ENCODE peak calls at places on chromosomes 7 and 10, in five cellular contexts. One of them, this sample, is unnamed.

GRCh38 chr10:80518143-80518806 is 19.4 kb upstream of the SH2D4B start:
- DNase-seq in stomach: no peak
- DNase-seq in lower leg skin: no peak
- DNase-seq in cardiac muscle cell: no peak
- DNase-seq in lung: no peak
- DNase-seq in this sample: no peak

GRCh38 chr7:107874605-107875446 is 16.2 kb upstream of the DLD start:
- DNase-seq in lower leg skin: no peak
- DNase-seq in stomach: peak; percentile 34
- DNase-seq in lung: no peak
- DNase-seq in cardiac muscle cell: peak; percentile 68
- DNase-seq in this sample: peak; percentile 66

GRCh38 chr10:8114741-8115340 is 60.4 kb downstream of the GATA3 start:
- DNase-seq in lower leg skin: no peak
- DNase-seq in lung: no peak
- DNase-seq in cardiac muscle cell: no peak
- DNase-seq in stomach: no peak
- DNase-seq in this sample: no peak

GRCh38 chr7:139853576-139854511 is 24.8 kb downstream of the TBXAS1 start:
- DNase-seq in lower leg skin: peak; percentile 86
- DNase-seq in cardiac muscle cell: no peak
- DNase-seq in stomach: peak; percentile 39
- DNase-seq in lung: no peak
- DNase-seq in this sample: peak; percentile 99

GRCh38 chr10:118793545-118793944 is 38.8 kb upstream of the CACUL1 start:
- DNase-seq in stomach: no peak
- DNase-seq in lower leg skin: peak; percentile 86
- DNase-seq in lung: peak; percentile 46
- DNase-seq in cardiac muscle cell: no peak
- DNase-seq in this sample: no peak

GRCh38 chr7:101422361-101423195 is 59.9 kb downstream of the COL26A1 start:
- DNase-seq in lung: no peak
- DNase-seq in stomach: no peak
- DNase-seq in cardiac muscle cell: peak; percentile 50
- DNase-seq in lower leg skin: no peak
- DNase-seq in this sample: no peak

GRCh38 chr10:91163269-91163708 is 57.2 kb upstream of the PCGF5 start:
- DNase-seq in lower leg skin: peak; percentile 92
- DNase-seq in cardiac muscle cell: peak; percentile 77
- DNase-seq in stomach: peak; percentile 61
- DNase-seq in lung: peak; percentile 53
- DNase-seq in this sample: peak; percentile 61

GRCh38 chr7:20249924-20250323 is 32.7 kb upstream of the MACC1 start:
- DNase-seq in lung: no peak
- DNase-seq in lower leg skin: no peak
- DNase-seq in stomach: no peak
- DNase-seq in cardiac muscle cell: no peak
- DNase-seq in this sample: no peak

GRCh38 chr10:86758231-86759072 is 2.0 kb downstream of the BMPR1A start:
- DNase-seq in stomach: no peak
- DNase-seq in lung: no peak
- DNase-seq in cardiac muscle cell: no peak
- DNase-seq in lower leg skin: no peak
- DNase-seq in this sample: peak; percentile 46

GRCh38 chr10:11245510-11245909 is 227.8 kb downstream of the CELF2 start:
- DNase-seq in lung: no peak
- DNase-seq in stomach: no peak
- DNase-seq in cardiac muscle cell: no peak
- DNase-seq in lower leg skin: no peak
- DNase-seq in this sample: no peak

GRCh38 chr7:85528581-85528980 is 341.7 kb upstream of the SEMA3D start:
- DNase-seq in lower leg skin: no peak
- DNase-seq in lung: no peak
- DNase-seq in stomach: no peak
- DNase-seq in cardiac muscle cell: no peak
- DNase-seq in this sample: peak; percentile 44

GRCh38 chr7:85021090-85021704 is 165.7 kb downstream of the SEMA3D start:
- DNase-seq in lower leg skin: no peak
- DNase-seq in lung: no peak
- DNase-seq in cardiac muscle cell: peak; percentile 29
- DNase-seq in stomach: no peak
- DNase-seq in this sample: peak; percentile 31

GRCh38 chr10:117362313-117362712 is 12.9 kb downstream of the PDZD8 start:
- DNase-seq in stomach: no peak
- DNase-seq in cardiac muscle cell: no peak
- DNase-seq in lung: no peak
- DNase-seq in lower leg skin: no peak
- DNase-seq in this sample: no peak

GRCh38 chr10:22897371-22897770 is 30.5 kb upstream of the ARMC3 start:
- DNase-seq in lung: no peak
- DNase-seq in stomach: no peak
- DNase-seq in lower leg skin: no peak
- DNase-seq in cardiac muscle cell: no peak
- DNase-seq in this sample: no peak

GRCh38 chr7:128063025-128063560 is 31.9 kb upstream of the LRRC4 start:
- DNase-seq in lung: no peak
- DNase-seq in cardiac muscle cell: no peak
- DNase-seq in lower leg skin: no peak
- DNase-seq in stomach: no peak
- DNase-seq in this sample: peak; percentile 18

GRCh38 chr7:55120501-55121198 is 101.8 kb downstream of the EGFR start:
- DNase-seq in lung: no peak
- DNase-seq in stomach: no peak
- DNase-seq in cardiac muscle cell: no peak
- DNase-seq in lower leg skin: peak; percentile 79
- DNase-seq in this sample: peak; percentile 89

GRCh38 chr7:77629797-77630196 is 66.5 kb upstream of the RSBN1L start:
- DNase-seq in lower leg skin: no peak
- DNase-seq in stomach: no peak
- DNase-seq in cardiac muscle cell: no peak
- DNase-seq in lung: no peak
- DNase-seq in this sample: no peak

GRCh38 chr10:89653410-89653828 is 8.4 kb upstream of the PANK1 start:
- DNase-seq in stomach: no peak
- DNase-seq in lung: no peak
- DNase-seq in lower leg skin: no peak
- DNase-seq in cardiac muscle cell: no peak
- DNase-seq in this sample: peak; percentile 17

GRCh38 chr7:157693071-157693520 is 356.3 kb downstream of the DNAJB6 start:
- DNase-seq in cardiac muscle cell: no peak
- DNase-seq in lower leg skin: peak; percentile 59
- DNase-seq in lung: no peak
- DNase-seq in stomach: peak; percentile 20
- DNase-seq in this sample: no peak

GRCh38 chr7:30708983-30709382 is 26.7 kb upstream of the CRHR2 start:
- DNase-seq in lower leg skin: peak; percentile 92
- DNase-seq in lung: no peak
- DNase-seq in stomach: no peak
- DNase-seq in cardiac muscle cell: no peak
- DNase-seq in this sample: peak; percentile 84

GRCh38 chr10:132677096-132677904 is 108.6 kb downstream of the NKX6-2 start:
- DNase-seq in stomach: no peak
- DNase-seq in lower leg skin: peak; percentile 70
- DNase-seq in cardiac muscle cell: no peak
- DNase-seq in lung: no peak
- DNase-seq in this sample: no peak

GRCh38 chr7:147245274-147245673 is 1128.7 kb downstream of the CNTNAP2 start:
- DNase-seq in lower leg skin: no peak
- DNase-seq in lung: peak; percentile 30
- DNase-seq in stomach: peak; percentile 45
- DNase-seq in cardiac muscle cell: peak; percentile 60
- DNase-seq in this sample: peak; percentile 39

GRCh38 chr7:2952316-2952715 is 91.4 kb downstream of the CARD11 start:
- DNase-seq in lung: no peak
- DNase-seq in stomach: no peak
- DNase-seq in lower leg skin: peak; percentile 58
- DNase-seq in cardiac muscle cell: no peak
- DNase-seq in this sample: no peak

GRCh38 chr10:101778781-101779543 is 3.0 kb upstream of the FGF8 start:
- DNase-seq in lower leg skin: peak; percentile 85
- DNase-seq in cardiac muscle cell: peak; percentile 79
- DNase-seq in lung: no peak
- DNase-seq in stomach: peak; percentile 68
- DNase-seq in this sample: peak; percentile 30

DNA sequence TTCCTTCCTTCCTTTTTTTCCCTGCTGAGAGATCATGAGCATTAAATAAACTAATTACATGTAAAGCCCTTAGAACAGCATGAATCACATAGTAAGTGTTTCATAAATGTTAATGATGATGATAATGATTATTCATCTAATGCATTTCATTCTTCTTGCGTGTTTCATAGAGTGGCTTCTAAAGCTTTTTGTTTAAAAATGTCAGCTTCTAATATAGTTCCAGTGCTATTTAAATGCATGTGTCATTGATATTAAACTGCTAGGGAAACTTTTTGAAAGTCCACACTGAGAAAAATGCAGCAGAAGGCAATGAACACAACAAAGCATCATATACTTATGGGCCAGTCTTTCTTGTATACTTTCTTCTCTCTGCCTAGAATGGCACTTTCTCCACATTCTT is 894.8 kb downstream of the REEP3 start:
- DNase-seq in cardiac muscle cell: no peak
- DNase-seq in lung: no peak
- DNase-seq in stomach: no peak
- DNase-seq in lower leg skin: no peak
- DNase-seq in this sample: no peak
- TF ChIP-seq CTCF in cardiac muscle cell: no peak
- TF ChIP-seq CTCF in lung: no peak
- TF ChIP-seq CTCF in stomach: no peak
- TF ChIP-seq CTCF in lower leg skin: no peak
- TF ChIP-seq CTCF in this sample: no peak

GRCh38 chr10:111035542-111035941 is 41.3 kb upstream of the ADRA2A start:
- DNase-seq in cardiac muscle cell: no peak
- DNase-seq in lung: no peak
- DNase-seq in lower leg skin: no peak
- DNase-seq in stomach: no peak
- DNase-seq in this sample: no peak

GRCh38 chr10:111037868-111038267 is 39.0 kb upstream of the ADRA2A start:
- DNase-seq in lower leg skin: no peak
- DNase-seq in cardiac muscle cell: no peak
- DNase-seq in stomach: no peak
- DNase-seq in lung: no peak
- DNase-seq in this sample: peak; percentile 13

GRCh38 chr10:111034598-111035310 is 42.1 kb upstream of the ADRA2A start:
- DNase-seq in lung: no peak
- DNase-seq in stomach: no peak
- DNase-seq in lower leg skin: no peak
- DNase-seq in cardiac muscle cell: no peak
- DNase-seq in this sample: no peak

GRCh38 chr10:111039522-111039921 is 37.3 kb upstream of the ADRA2A start:
- DNase-seq in lung: no peak
- DNase-seq in cardiac muscle cell: no peak
- DNase-seq in stomach: no peak
- DNase-seq in lower leg skin: no peak
- DNase-seq in this sample: no peak
- H3K4me3 ChIP-seq in lung: no peak overlapping the region
- H3K4me3 ChIP-seq in cardiac muscle cell: no peak overlapping the region
- H3K4me3 ChIP-seq in stomach: no peak overlapping the region
- H3K4me3 ChIP-seq in lower leg skin: no peak overlapping the region
- H3K4me3 ChIP-seq in this sample: no peak overlapping the region

GRCh38 chr10:13354783-13355182 is 6.7 kb upstream of the SEPHS1 start:
- DNase-seq in lower leg skin: no peak
- DNase-seq in stomach: no peak
- DNase-seq in cardiac muscle cell: no peak
- DNase-seq in lung: no peak
- DNase-seq in this sample: no peak

GRCh38 chr10:13349776-13350274 is 1.7 kb upstream of the SEPHS1 start:
- DNase-seq in stomach: peak; percentile 37
- DNase-seq in lower leg skin: peak; percentile 89
- DNase-seq in cardiac muscle cell: peak; percentile 81
- DNase-seq in lung: peak; percentile 46
- DNase-seq in this sample: peak; percentile 59

GRCh38 chr10:13351340-13351915 is 3.3 kb upstream of the SEPHS1 start:
- DNase-seq in stomach: no peak
- DNase-seq in lower leg skin: no peak
- DNase-seq in cardiac muscle cell: no peak
- DNase-seq in lung: no peak
- DNase-seq in this sample: no peak

GRCh38 chr10:13356392-13356791 is 8.3 kb upstream of the SEPHS1 start:
- DNase-seq in cardiac muscle cell: no peak
- DNase-seq in lung: no peak
- DNase-seq in stomach: no peak
- DNase-seq in lower leg skin: no peak
- DNase-seq in this sample: no peak

GRCh38 chr10:13352519-13352918 is 4.4 kb upstream of the SEPHS1 start:
- DNase-seq in lung: no peak
- DNase-seq in stomach: no peak
- DNase-seq in lower leg skin: no peak
- DNase-seq in cardiac muscle cell: peak; percentile 24
- DNase-seq in this sample: no peak
- TF ChIP-seq CTCF in lung: no peak
- TF ChIP-seq CTCF in stomach: no peak
- TF ChIP-seq CTCF in lower leg skin: no peak
- TF ChIP-seq CTCF in cardiac muscle cell: no peak
- TF ChIP-seq CTCF in this sample: no peak

GRCh38 chr7:1752771-1753562 is 82.9 kb downstream of the ELFN1 start:
- DNase-seq in cardiac muscle cell: no peak
- DNase-seq in lower leg skin: no peak
- DNase-seq in lung: no peak
- DNase-seq in stomach: no peak
- DNase-seq in this sample: no peak
- H3K4me3 ChIP-seq in cardiac muscle cell: no peak overlapping the region
- H3K4me3 ChIP-seq in lower leg skin: no peak overlapping the region
- H3K4me3 ChIP-seq in lung: no peak overlapping the region
- H3K4me3 ChIP-seq in stomach: no peak overlapping the region
- H3K4me3 ChIP-seq in this sample: no peak overlapping the region

DNA sequence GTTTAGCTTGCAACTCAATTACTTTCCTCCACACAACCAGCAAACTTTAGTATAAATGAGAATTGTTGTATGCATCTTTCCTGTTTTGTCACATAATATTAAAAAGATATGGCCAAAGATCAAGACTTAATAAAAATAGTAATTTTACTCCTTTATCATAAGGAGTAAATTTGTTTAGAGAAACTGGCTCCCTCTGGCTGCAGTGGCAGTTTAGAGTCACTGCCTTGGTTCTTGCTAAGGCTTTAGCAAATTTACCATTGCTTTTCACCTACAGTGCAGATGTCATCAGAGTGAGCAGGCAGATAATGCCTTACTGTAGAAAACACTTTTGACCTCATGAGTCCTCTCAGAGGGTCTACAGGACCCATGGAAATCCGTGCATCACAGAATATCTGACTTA is 2.6 kb downstream of the PRPF18 start:
- DNase-seq in lung: no peak
- DNase-seq in cardiac muscle cell: no peak
- DNase-seq in lower leg skin: no peak
- DNase-seq in stomach: no peak
- DNase-seq in this sample: peak; percentile 3
- TF ChIP-seq CTCF in lung: no peak
- TF ChIP-seq CTCF in cardiac muscle cell: no peak
- TF ChIP-seq CTCF in lower leg skin: no peak
- TF ChIP-seq CTCF in stomach: no peak
- TF ChIP-seq CTCF in this sample: peak; percentile 27

DNA sequence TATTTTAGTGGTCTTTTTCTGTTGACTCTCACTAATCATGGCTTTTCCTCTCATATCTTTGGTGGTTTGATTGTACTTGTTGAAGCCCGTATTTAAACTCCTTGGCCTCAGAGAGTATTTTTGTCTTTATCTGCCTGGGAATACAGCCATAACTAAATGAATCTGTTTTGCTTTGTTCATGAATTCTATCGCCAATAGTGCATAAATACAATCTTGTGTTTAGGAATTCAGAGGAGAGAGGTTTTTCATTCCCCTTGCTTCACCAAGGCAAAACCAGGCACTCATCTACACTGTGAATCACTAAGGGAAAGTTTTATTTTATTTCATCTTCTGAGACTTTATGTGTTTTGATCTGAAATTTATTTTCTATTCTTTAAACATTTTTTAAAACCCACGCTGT is 152.7 kb downstream of the BICC1 start:
- DNase-seq in cardiac muscle cell: no peak
- DNase-seq in lower leg skin: no peak
- DNase-seq in lung: no peak
- DNase-seq in stomach: no peak
- DNase-seq in this sample: no peak
- H3K4me3 ChIP-seq in cardiac muscle cell: no peak overlapping the region
- H3K4me3 ChIP-seq in lower leg skin: no peak overlapping the region
- H3K4me3 ChIP-seq in lung: no peak overlapping the region
- H3K4me3 ChIP-seq in stomach: no peak overlapping the region
- H3K4me3 ChIP-seq in this sample: no peak overlapping the region